ENCODE peak calls at places on chromosomes 13 and 19, in eight cellular contexts. T is HAP-1, H is AG08396, C is hypothalamus, P is NCI-H2171 treated with DMSO at 0.1 percent for 48 hours, I is iPS-NIHi11, A is sciatic nerve, Y is lung. B is an unnamed sample.

GRCh38 chr13:99481357-99481756 is 19.9 kb upstream of the TM9SF2 start:
- DNase-seq in T (no peak), H (no peak), C (no peak), P (no peak), I (no peak), A (no peak), Y (no peak), B (no peak)

GRCh38 chr19:7751157-7751783 is 3.9 kb upstream of the CD209 start:
- DNase-seq in T (no peak), H (no peak), C (no peak), P (no peak), I (no peak), A (no peak), Y (no peak), B (no peak)

GRCh38 chr19:48415395-48415794 is 21.9 kb downstream of the GRIN2D start:
- DNase-seq in T (peak; percentile 59), H (no peak), C (no peak), P (no peak), I (peak; percentile 79), A (peak; percentile 88), Y (peak; percentile 80), B (peak; percentile 84)

GRCh38 chr13:34413538-34414210 is 528.4 kb upstream of the NBEA start:
- DNase-seq in T (no peak), H (no peak), C (no peak), P (no peak), I (no peak), A (no peak), Y (no peak), B (no peak)

GRCh38 chr19:12052571-12053169 is at the start of gene ZNF878:
- DNase-seq in T (no peak), H (peak; percentile 91), C (peak; percentile 52), P (peak; percentile 37), I (peak; percentile 91), A (peak; percentile 93), Y (peak; percentile 92), B (peak; percentile 96)

GRCh38 chr19:19554074-19555023 is 16.3 kb downstream of the CILP2 start:
- DNase-seq in T (peak; percentile 53), H (peak; percentile 79), C (no peak), P (no peak), I (peak; percentile 88), A (no peak), Y (peak; percentile 53), B (peak; percentile 53)

GRCh38 chr13:35475960-35476943 is at the start of gene MAB21L1:
- DNase-seq in T (peak; percentile 50), H (peak; percentile 58), C (no peak), P (peak; percentile 30), I (peak; percentile 50), A (no peak), Y (no peak), B (peak; percentile 73)

GRCh38 chr19:17778621-17779280 is 16.2 kb upstream of the B3GNT3 start:
- DNase-seq in T (no peak), H (peak; percentile 31), C (no peak), P (no peak), I (peak; percentile 62), A (no peak), Y (no peak), B (no peak)

GRCh38 chr13:113758651-113759524 is at the start of gene TMEM255B:
- DNase-seq in T (peak; percentile 69), H (peak; percentile 98), C (peak; percentile 34), P (peak; percentile 71), I (peak; percentile 99), A (peak; percentile 93), Y (peak; percentile 86), B (peak; percentile 90)

GRCh38 chr13:23378009-23378632 is 55.4 kb downstream of the SACS start:
- DNase-seq in T (peak; percentile 82), H (peak; percentile 85), C (no peak), P (no peak), I (peak; percentile 18), A (no peak), Y (no peak), B (peak; percentile 68)

GRCh38 chr19:5832049-5832448 is 7.5 kb downstream of the FUT6 start:
- DNase-seq in T (no peak), H (no peak), C (no peak), P (no peak), I (no peak), A (no peak), Y (no peak), B (no peak)

GRCh38 chr19:12611361-12611699 is 610 bp downstream of the ZNF791 start:
- DNase-seq in T (peak; percentile 74), H (peak; percentile 82), C (peak; percentile 39), P (peak; percentile 77), I (peak; percentile 74), A (peak; percentile 83), Y (peak; percentile 60), B (peak; percentile 89)

GRCh38 chr19:19081642-19082151 is 17.9 kb downstream of the SLC25A42 start:
- DNase-seq in T (no peak), H (no peak), C (no peak), P (no peak), I (no peak), A (no peak), Y (no peak), B (no peak)

GRCh38 chr13:57925250-57925649 is 293.7 kb downstream of the PCDH17 start:
- DNase-seq in T (no peak), H (no peak), C (no peak), P (no peak), I (no peak), A (no peak), Y (no peak), B (peak; percentile 31)

GRCh38 chr13:40371531-40372125 is 294.8 kb downstream of the FOXO1 start:
- DNase-seq in T (no peak), H (no peak), C (no peak), P (peak; percentile 85), I (no peak), A (no peak), Y (no peak), B (no peak)

GRCh38 chr13:91401916-91402315 is 3.5 kb downstream of the GPC5 start:
- DNase-seq in T (no peak), H (no peak), C (no peak), P (no peak), I (no peak), A (no peak), Y (no peak), B (no peak)

GRCh38 chr19:41324231-41324702 is 14.3 kb downstream of the CCDC97 start:
- DNase-seq in T (no peak), H (no peak), C (no peak), P (no peak), I (no peak), A (no peak), Y (no peak), B (no peak)

GRCh38 chr19:36093687-36094086 is 17.3 kb upstream of the OVOL3 start:
- DNase-seq in T (no peak), H (no peak), C (no peak), P (no peak), I (no peak), A (no peak), Y (no peak), B (no peak)

GRCh38 chr13:43787998-43788397 is 1.2 kb upstream of the ENOX1 start:
- DNase-seq in T (peak; percentile 68), H (peak; percentile 44), C (no peak), P (peak; percentile 52), I (no peak), A (no peak), Y (no peak), B (no peak)

GRCh38 chr19:33125929-33126388 is 6.0 kb upstream of the WDR88 start:
- DNase-seq in T (peak; percentile 52), H (peak; percentile 85), C (peak; percentile 2), P (peak; percentile 65), I (peak; percentile 79), A (no peak), Y (peak; percentile 53), B (peak; percentile 80)

GRCh38 chr19:29539131-29539530 is 13.3 kb downstream of the VSTM2B start:
- DNase-seq in T (no peak), H (no peak), C (no peak), P (no peak), I (no peak), A (peak; percentile 22), Y (no peak), B (no peak)

GRCh38 chr13:75365724-75366173 is 116.2 kb downstream of the TBC1D4 start:
- DNase-seq in T (no peak), H (peak; percentile 55), C (no peak), P (no peak), I (no peak), A (no peak), Y (no peak), B (no peak)

GRCh38 chr13:100483836-100484381 is 104.7 kb downstream of the GGACT start:
- DNase-seq in T (no peak), H (no peak), C (no peak), P (peak; percentile 30), I (no peak), A (no peak), Y (no peak), B (no peak)

GRCh38 chr13:41631296-41631965 is 174.1 kb downstream of the RGCC start:
- DNase-seq in T (no peak), H (no peak), C (no peak), P (no peak), I (no peak), A (no peak), Y (no peak), B (no peak)

GRCh38 chr13:110646442-110647364 is 31.4 kb downstream of the NAXD start:
- DNase-seq in T (no peak), H (no peak), C (no peak), P (no peak), I (no peak), A (no peak), Y (no peak), B (no peak)

GRCh38 chr19:2619076-2619475 is 83.4 kb downstream of the GNG7 start:
- DNase-seq in T (no peak), H (no peak), C (no peak), P (no peak), I (no peak), A (no peak), Y (no peak), B (no peak)

GRCh38 chr13:64551755-64552154 is 2678.4 kb downstream of the PCDH9 start:
- DNase-seq in T (no peak), H (no peak), C (no peak), P (no peak), I (no peak), A (no peak), Y (no peak), B (no peak)

GRCh38 chr19:610801-611505 is 21.3 kb downstream of the HCN2 start:
- DNase-seq in T (no peak), H (peak; percentile 74), C (no peak), P (peak; percentile 81), I (peak; percentile 71), A (peak; percentile 75), Y (no peak), B (no peak)

GRCh38 chr19:21508198-21508597 is 2.8 kb downstream of the ZNF429 start:
- DNase-seq in T (no peak), H (no peak), C (no peak), P (no peak), I (no peak), A (no peak), Y (no peak), B (no peak)

GRCh38 chr19:54420383-54421168 is 5.3 kb downstream of the TTYH1 start:
- DNase-seq in T (peak; percentile 50), H (no peak), C (peak; percentile 96), P (no peak), I (peak; percentile 80), A (peak; percentile 82), Y (no peak), B (peak; percentile 76)

GRCh38 chr19:10552596-10553053 is 8.9 kb downstream of the ATG4D start:
- DNase-seq in T (peak; percentile 52), H (peak; percentile 69), C (no peak), P (peak; percentile 27), I (peak; percentile 84), A (no peak), Y (no peak), B (no peak)

GRCh38 chr19:35592226-35592625 is 6.3 kb downstream of the PMIS2 start:
- DNase-seq in T (peak; percentile 7), H (peak; percentile 43), C (no peak), P (no peak), I (peak; percentile 75), A (no peak), Y (no peak), B (peak; percentile 64)

GRCh38 chr19:12606796-12607195 is 3.8 kb downstream of the ZNF490 start:
- DNase-seq in T (no peak), H (no peak), C (no peak), P (no peak), I (no peak), A (no peak), Y (no peak), B (no peak)

GRCh38 chr13:72129117-72129516 is 262.1 kb upstream of the DACH1 start:
- DNase-seq in T (no peak), H (no peak), C (no peak), P (no peak), I (no peak), A (no peak), Y (no peak), B (no peak)